ENCODE peak calls at places on chromosomes 4 and X, in four cellular contexts. X is HEK293T, P is GM12878, G is HepG2. J is an unnamed sample.

GRCh38 chr4:10554694-10555093 is 97.5 kb upstream of the ZNF518B start:
- DNase-seq in X (peak), P (peak), G (peak), J (peak)

GRCh38 chr4:93384897-93385296 is 443.7 kb upstream of the ATOH1 start:
- DNase-seq in X (no peak), P (no peak), G (no peak), J (no peak)

GRCh38 chrX:149541521-149542047 is 772 bp downstream of the EOLA1 start:
- DNase-seq in X (no peak), P (no peak), G (no peak), J (peak)

GRCh38 chrX:3962511-3963350 is 249.3 kb upstream of the PRKX start:
- DNase-seq in X (peak), P (no peak), G (peak), J (peak)

GRCh38 chr4:8218371-8219050 is 19.4 kb downstream of the SH3TC1 start:
- DNase-seq in X (no peak), P (no peak), G (no peak), J (no peak)

GRCh38 chrX:68929332-68930150 is 100.7 kb downstream of the EFNB1 start:
- DNase-seq in X (no peak), P (no peak), G (no peak), J (no peak)

GRCh38 chrX:46626566-46626965 is 53.0 kb downstream of the CHST7 start:
- DNase-seq in X (no peak), P (no peak), G (no peak), J (no peak)

GRCh38 chr4:78379991-78380739 is 171.4 kb upstream of the ANXA3 start:
- DNase-seq in X (no peak), P (no peak), G (no peak), J (no peak)

GRCh38 chr4:66178901-66179300 is 508.6 kb upstream of the EPHA5 start:
- DNase-seq in X (no peak), P (no peak), G (no peak), J (no peak)

GRCh38 chr4:4384837-4385236 is 2.1 kb upstream of the NSG1 start:
- DNase-seq in X (peak), P (no peak), G (peak), J (peak)

GRCh38 chr4:181219783-181220416 is 1023.3 kb upstream of the TENM3 start:
- DNase-seq in X (no peak), P (no peak), G (no peak), J (no peak)

GRCh38 chr4:6595897-6596537 is 21.0 kb downstream of the MAN2B2 start:
- DNase-seq in X (peak), P (no peak), G (no peak), J (peak)

GRCh38 chr4:11106190-11106589 is 322.5 kb downstream of the HS3ST1 start:
- DNase-seq in X (no peak), P (no peak), G (no peak), J (no peak)

GRCh38 chr4:37603070-37603468 is 83.1 kb downstream of the RELL1 start:
- DNase-seq in X (peak), P (peak), G (peak), J (peak)

GRCh38 chrX:153685751-153686676 is 1.7 kb upstream of the SLC6A8 start:
- DNase-seq in X (no peak), P (no peak), G (no peak), J (peak)

GRCh38 chrX:48592971-48593370 is 4.3 kb upstream of the WDR13 start:
- DNase-seq in X (no peak), P (no peak), G (no peak), J (no peak)

GRCh38 chr4:69098470-69098869 is 2.2 kb downstream of the UGT2B7 start:
- DNase-seq in X (no peak), P (no peak), G (peak), J (no peak)

GRCh38 chr4:56762484-56763250 is 58.8 kb downstream of the SPINK2 start:
- DNase-seq in X (no peak), P (no peak), G (no peak), J (no peak)

GRCh38 chr4:74206088-74206826 is 48.3 kb downstream of the MTHFD2L start:
- DNase-seq in X (no peak), P (peak), G (no peak), J (no peak)

GRCh38 chr4:151481813-151482212 is 72.8 kb downstream of the FHIP1A start:
- DNase-seq in X (no peak), P (no peak), G (peak), J (no peak)

GRCh38 chr4:151486166-151486565 is 77.2 kb downstream of the FHIP1A start:
- DNase-seq in X (no peak), P (no peak), G (no peak), J (no peak)

GRCh38 chr4:151488968-151489367 is 80.0 kb downstream of the FHIP1A start:
- DNase-seq in X (no peak), P (no peak), G (no peak), J (no peak)

GRCh38 chr4:151485541-151486131 is 76.7 kb downstream of the FHIP1A start:
- DNase-seq in X (no peak), P (no peak), G (no peak), J (no peak)

GRCh38 chr4:151484396-151485102 is 75.6 kb downstream of the FHIP1A start:
- DNase-seq in X (no peak), P (no peak), G (peak), J (no peak)
- TF ChIP-seq TARDBP in X (no peak), P (no peak), G (no peak), J (no peak)

GRCh38 chr4:147163311-147163710 is 217.6 kb upstream of the TTC29 start:
- DNase-seq in X (no peak), P (no peak), G (no peak), J (no peak)

GRCh38 chr4:147157860-147158701 is 212.4 kb upstream of the TTC29 start:
- DNase-seq in X (peak), P (no peak), G (peak), J (no peak)

DNA sequence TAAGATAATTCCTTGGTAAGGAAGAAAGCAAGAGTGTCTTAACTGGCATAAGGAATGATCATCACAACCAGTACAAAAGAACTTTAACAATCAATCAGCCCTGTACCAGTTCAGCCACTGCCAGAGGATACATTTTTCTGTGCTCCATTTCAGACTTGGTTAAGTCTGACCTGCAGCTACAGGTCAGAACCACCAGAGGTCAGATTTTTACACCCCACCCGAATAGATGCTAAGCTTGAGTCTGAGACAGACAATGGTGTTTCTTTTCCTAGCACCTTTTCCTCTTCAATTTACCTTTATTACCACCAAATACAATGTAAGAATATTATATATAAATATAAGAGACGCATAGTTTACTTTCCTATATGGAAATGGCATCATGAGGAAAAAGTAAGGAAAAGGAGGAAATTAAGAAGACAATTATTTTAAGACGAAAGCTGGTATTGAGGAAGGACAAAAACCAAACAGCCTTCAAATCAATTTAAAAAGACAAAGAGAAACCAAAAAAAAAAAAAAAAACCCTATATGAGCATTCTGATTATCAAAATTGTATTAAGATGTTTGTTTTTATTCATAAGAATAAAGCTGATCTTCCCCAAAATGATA is 215.3 kb upstream of the TTC29 start:
- DNase-seq in X (peak), P (no peak), G (peak), J (peak)
- TF ChIP-seq TARDBP in X (no peak), P (no peak), G (no peak), J (no peak)

GRCh38 chr4:153639556-153640475 is 44.3 kb upstream of the TLR2 start:
- DNase-seq in X (no peak), P (no peak), G (peak), J (no peak)
- TF ChIP-seq TARDBP in X (no peak), P (no peak), G (no peak), J (no peak)

DNA sequence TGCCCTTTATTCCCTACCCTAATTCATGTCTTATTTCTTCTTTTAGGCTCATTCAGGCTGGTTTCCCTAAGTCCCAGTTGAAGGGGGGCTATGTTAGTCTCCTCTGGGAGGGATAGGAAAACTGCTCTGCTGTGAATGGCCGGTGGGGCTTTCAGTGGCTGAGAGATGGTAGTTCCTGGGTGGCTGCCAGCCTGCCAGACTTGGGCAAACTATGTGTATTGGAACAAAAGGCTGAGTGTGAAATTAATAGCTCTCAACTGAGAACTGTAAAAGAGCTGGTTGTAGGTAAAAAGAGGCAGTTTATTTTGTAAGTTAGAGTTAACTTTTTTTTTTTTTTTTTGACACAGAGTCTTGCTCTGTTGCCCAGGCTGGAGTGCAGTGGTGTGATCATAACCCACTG is 28.8 kb downstream of the ARHGAP10 start:
- DNase-seq in X (no peak), P (no peak), G (no peak), J (no peak)
- TF ChIP-seq TARDBP in X (no peak), P (no peak), G (no peak), J (no peak)

GRCh38 chr4:106312997-106313522 is 2.9 kb downstream of the TBCK start:
- DNase-seq in X (no peak), P (no peak), G (no peak), J (no peak)
- TF ChIP-seq TARDBP in X (no peak), P (no peak), G (no peak), J (no peak)

DNA sequence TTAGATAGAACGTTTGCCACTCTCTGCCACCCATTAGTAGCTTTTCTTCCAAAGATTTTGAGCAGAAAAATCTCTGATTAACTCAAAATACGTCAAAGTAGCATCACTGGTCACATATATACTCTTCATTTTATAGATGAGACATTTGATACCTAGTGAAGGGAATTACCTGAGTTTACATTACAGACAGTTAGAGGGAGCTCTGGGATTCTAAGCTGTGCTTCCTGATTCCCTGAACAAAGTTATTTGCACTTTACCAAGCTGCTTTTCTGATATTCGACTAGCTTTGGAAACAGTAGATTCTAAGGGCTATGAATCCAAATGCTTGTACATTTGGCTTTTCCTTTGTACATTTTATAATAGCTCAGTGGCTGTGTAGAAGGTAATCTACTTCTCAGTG is 1602.1 kb downstream of the STIM2 start:
- DNase-seq in X (no peak), P (no peak), G (no peak), J (no peak)
- TF ChIP-seq TARDBP in X (no peak), P (no peak), G (no peak), J (no peak)

J was measured in K562.